ENCODE peak calls at places on chromosomes 12 and 14, in ten cellular contexts. A is H9; V is HCT116; G is Panc1; E is naive thymus-derived CD4-positive, alpha-beta T cell; Q is suprapubic skin; X is lung; D is aorta; C is right cardiac atrium; W is CD8-positive, alpha-beta T cell. H is an unnamed sample.

GRCh38 chr12:13362260-13362841 is 165.8 kb downstream of the EMP1 start:
- DNase-seq in V (peak; percentile 77), W (peak; percentile 20), X (peak; percentile 77), G (peak; percentile 48), C (peak; percentile 56), E (peak; percentile 4), A (peak; percentile 92), Q (no peak), D (peak; percentile 79), H (peak; percentile 76)

GRCh38 chr12:121892673-121893561 is 4.3 kb downstream of the PSMD9 start:
- DNase-seq in Q (no peak), W (no peak), A (no peak), G (no peak), E (no peak), C (no peak), V (no peak), X (no peak), D (no peak), H (no peak)

GRCh38 chr14:101590062-101590461 is 28.8 kb downstream of the DIO3 start:
- DNase-seq in E (no peak), W (no peak), V (no peak), A (no peak), D (no peak), C (no peak), Q (no peak), G (no peak), X (no peak), H (no peak)

GRCh38 chr14:61652526-61653262 is 42.6 kb upstream of the HIF1A start:
- DNase-seq in W (no peak), G (no peak), Q (no peak), V (no peak), D (no peak), C (no peak), X (no peak), A (no peak), E (no peak), H (peak; percentile 38)

GRCh38 chr12:133130808-133131128 is 341 bp downstream of the ZNF10 start:
- DNase-seq in A (no peak), C (peak; percentile 46), X (peak; percentile 31), D (peak; percentile 83), E (no peak), Q (peak; percentile 81), G (no peak), W (peak; percentile 77), V (no peak), H (no peak)

GRCh38 chr12:99521664-99522063 is 125.9 kb upstream of the GARIN6 start:
- DNase-seq in G (no peak), C (no peak), A (no peak), Q (no peak), X (no peak), D (no peak), E (no peak), W (no peak), V (no peak), H (no peak)

GRCh38 chr14:94598816-94599655 is 13.2 kb upstream of the SERPINA3 start:
- DNase-seq in D (peak; percentile 70), A (peak; percentile 38), E (no peak), Q (peak; percentile 84), W (no peak), V (peak; percentile 96), G (no peak), X (peak; percentile 62), C (peak; percentile 74), H (peak; percentile 39)

GRCh38 chr12:19010087-19010486 is 119.4 kb upstream of the PLEKHA5 start:
- DNase-seq in E (no peak), A (no peak), X (no peak), G (no peak), D (no peak), C (no peak), W (no peak), Q (no peak), V (no peak), H (no peak)

GRCh38 chr12:2613674-2614073 is 181.1 kb upstream of the FKBP4 start:
- DNase-seq in Q (no peak), V (peak; percentile 54), W (no peak), X (no peak), A (no peak), G (peak; percentile 67), E (no peak), C (peak; percentile 37), D (peak; percentile 88), H (peak; percentile 66)

GRCh38 chr14:39488600-39488999 is 56.4 kb upstream of the FBXO33 start:
- DNase-seq in Q (no peak), X (no peak), G (no peak), V (no peak), W (no peak), C (no peak), D (no peak), A (peak; percentile 73), E (no peak), H (peak; percentile 17)

GRCh38 chr12:74426091-74426490 is 111.5 kb upstream of the ATXN7L3B start:
- DNase-seq in V (no peak), W (no peak), C (no peak), X (no peak), A (no peak), E (no peak), Q (no peak), G (no peak), D (no peak), H (no peak)

GRCh38 chr12:25714219-25714984 is 161.3 kb upstream of the LMNTD1 start:
- DNase-seq in G (no peak), E (no peak), Q (no peak), V (no peak), C (no peak), D (no peak), W (no peak), X (no peak), A (no peak), H (no peak)

GRCh38 chr12:108858399-108859074 is 1.2 kb upstream of the SSH1 start:
- DNase-seq in D (peak; percentile 80), A (no peak), W (no peak), Q (peak; percentile 83), C (no peak), V (no peak), E (peak; percentile 19), X (no peak), G (no peak), H (peak; percentile 70)

DNA sequence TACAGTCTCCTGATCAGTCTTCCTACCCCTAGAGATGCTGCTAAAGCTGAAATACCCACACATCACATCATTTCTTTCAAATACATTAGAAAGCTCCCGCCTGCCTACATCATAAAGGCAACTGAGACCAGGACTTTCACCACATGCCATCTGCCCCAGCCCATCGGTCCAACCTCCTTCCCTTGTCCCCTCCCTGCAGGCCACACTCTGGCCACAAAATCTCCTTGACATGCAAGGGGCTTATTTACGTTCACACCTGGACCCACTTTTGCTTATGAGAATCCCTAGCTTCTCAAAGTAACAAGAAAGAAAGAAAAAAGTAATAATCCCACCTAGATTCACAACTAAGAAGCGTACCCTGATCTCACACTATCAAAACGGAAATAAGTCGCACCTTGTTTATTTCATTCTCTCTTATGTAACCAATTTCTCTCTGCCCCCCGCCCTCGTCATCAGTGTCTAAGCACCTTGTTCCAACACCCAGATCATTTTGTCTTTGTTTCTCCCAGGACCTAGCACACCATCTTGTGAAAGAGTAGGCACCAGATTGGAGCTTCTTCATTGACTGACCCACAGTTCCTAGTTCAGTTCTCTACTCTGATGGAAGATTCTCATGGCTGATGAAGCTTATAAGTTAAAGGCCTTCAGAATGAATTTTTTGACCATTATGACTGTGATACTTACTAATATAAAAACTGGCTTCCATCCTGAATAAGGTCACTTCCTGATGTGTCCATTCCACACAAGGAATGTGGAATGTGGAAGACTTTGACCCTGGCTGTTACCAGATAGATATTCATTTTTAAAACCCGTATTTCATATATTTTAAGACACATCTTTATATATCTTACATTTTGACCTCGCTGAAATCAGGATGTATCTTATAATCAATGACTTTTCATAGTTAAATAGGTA is 7.7 kb downstream of the WSB2 start:
- DNase-seq in D (no peak), Q (no peak), V (no peak), X (no peak), W (peak; percentile 38), C (no peak), G (no peak), A (no peak), E (no peak), H (no peak)
- H3K4me1 ChIP-seq in D (peaks cover 2% of the 10 kb centered on the region), Q (peaks cover 26% of the 10 kb centered on the region), V (peaks cover 58% of the 10 kb centered on the region), X (peaks cover 11% of the 10 kb centered on the region), W (peaks cover 4% of the 10 kb centered on the region), C (peaks cover 11% of the 10 kb centered on the region), G (peaks cover 76% of the 10 kb centered on the region), A (no peaks in the 10 kb centered on the region), E (peaks cover 14% of the 10 kb centered on the region), H (no peaks in the 10 kb centered on the region)

GRCh38 chr12:93851245-93851665 is 174.1 kb downstream of the CRADD start:
- DNase-seq in G (no peak), Q (no peak), D (no peak), A (no peak), E (no peak), V (no peak), W (no peak), C (no peak), X (no peak), H (no peak)
- H3K4me1 ChIP-seq in G (no peaks in the 10 kb centered on the region), Q (no peaks in the 10 kb centered on the region), D (no peaks in the 10 kb centered on the region), A (peaks cover 2% of the 10 kb centered on the region), E (peaks cover 13% of the 10 kb centered on the region), V (no peaks in the 10 kb centered on the region), W (peaks cover 12% of the 10 kb centered on the region), C (peaks cover 12% of the 10 kb centered on the region), X (peaks cover 6% of the 10 kb centered on the region), H (no peaks in the 10 kb centered on the region)

GRCh38 chr12:6943387-6943718 is 263 bp upstream of the RNU7-1 start:
- DNase-seq in E (peak; percentile 91), G (peak; percentile 81), D (peak; percentile 85), C (peak; percentile 79), X (peak; percentile 87), W (peak; percentile 91), A (peak; percentile 93), Q (no peak), V (peak; percentile 89), H (peak; percentile 93)

GRCh38 chr12:6941786-6942185 is 1.8 kb upstream of the RNU7-1 start:
- DNase-seq in Q (no peak), V (no peak), D (no peak), G (no peak), W (no peak), C (peak; percentile 35), E (no peak), X (no peak), A (no peak), H (no peak)

GRCh38 chr12:6942331-6942665 is 1.3 kb upstream of the RNU7-1 start:
- DNase-seq in V (no peak), E (no peak), W (no peak), X (no peak), D (no peak), A (no peak), Q (no peak), G (no peak), C (peak; percentile 33), H (no peak)

GRCh38 chr12:6939187-6939540 is 4.5 kb upstream of the RNU7-1 start:
- DNase-seq in Q (no peak), C (no peak), W (peak; percentile 21), A (no peak), D (no peak), E (no peak), V (no peak), X (no peak), G (no peak), H (no peak)

GRCh38 chr12:6941267-6941666 is 2.3 kb upstream of the RNU7-1 start:
- DNase-seq in A (no peak), C (peak; percentile 24), Q (no peak), D (no peak), G (no peak), V (no peak), W (no peak), X (no peak), E (no peak), H (no peak)
- H3K4me1 ChIP-seq in A (peaks cover 4% of the 10 kb centered on the region), C (peaks cover 2% of the 10 kb centered on the region), Q (peaks cover 50% of the 10 kb centered on the region), D (no peaks in the 10 kb centered on the region), G (peaks cover 50% of the 10 kb centered on the region), V (peaks cover 70% of the 10 kb centered on the region), W (peaks cover 36% of the 10 kb centered on the region), X (peaks cover 11% of the 10 kb centered on the region), E (peaks cover 28% of the 10 kb centered on the region), H (peaks cover 34% of the 10 kb centered on the region)

GRCh38 chr12:123801573-123802178 is 39.6 kb downstream of the DNAH10 start:
- DNase-seq in V (peak; percentile 26), X (no peak), Q (no peak), G (no peak), A (no peak), W (no peak), E (no peak), D (no peak), C (no peak), H (peak; percentile 37)
- H3K4me1 ChIP-seq in V (no peaks in the 10 kb centered on the region), X (peaks cover 2% of the 10 kb centered on the region), Q (no peaks in the 10 kb centered on the region), G (no peaks in the 10 kb centered on the region), A (no peaks in the 10 kb centered on the region), W (no peaks in the 10 kb centered on the region), E (no peaks in the 10 kb centered on the region), D (no peaks in the 10 kb centered on the region), C (no peaks in the 10 kb centered on the region), H (no peaks in the 10 kb centered on the region)

H was measured in A673.